ENCODE peak calls at places on chromosomes 12 and 14, in six cellular contexts. F, J, U, L, T and N are unnamed samples.

GRCh38 chr14:68174446-68174845 is 354.9 kb downstream of the RAD51B start:
- DNase-seq in F (no peak), J (no peak), U (no peak), L (no peak), T (no peak), N (no peak)

GRCh38 chr12:30626847-30627246 is 68.8 kb downstream of the IPO8 start:
- DNase-seq in F (no peak), J (no peak), U (no peak), L (no peak), T (no peak), N (no peak)

GRCh38 chr14:76919431-76919810 is 93.2 kb downstream of the LRRC74A start:
- DNase-seq in F (no peak), J (peak; percentile 22), U (peak; percentile 64), L (no peak), T (no peak), N (no peak)

GRCh38 chr12:53122961-53123468 is 19.7 kb downstream of the SOAT2 start:
- DNase-seq in F (no peak), J (no peak), U (peak; percentile 66), L (peak; percentile 13), T (no peak), N (no peak)

GRCh38 chr14:24605435-24606190 is 3.9 kb downstream of the GZMH start:
- DNase-seq in F (no peak), J (peak; percentile 42), U (no peak), L (peak; percentile 78), T (no peak), N (peak; percentile 70)

GRCh38 chr14:22570132-22570949 is 18.7 kb downstream of the DAD1 start:
- DNase-seq in F (peak; percentile 86), J (peak; percentile 64), U (no peak), L (peak; percentile 82), T (peak; percentile 68), N (peak; percentile 61)

GRCh38 chr14:70832536-70833305 is 23.4 kb upstream of the MAP3K9 start:
- DNase-seq in F (no peak), J (no peak), U (no peak), L (no peak), T (no peak), N (no peak)

GRCh38 chr12:132352896-132353800 is 23.8 kb upstream of the GALNT9 start:
- DNase-seq in F (no peak), J (no peak), U (no peak), L (no peak), T (no peak), N (no peak)

GRCh38 chr12:131389051-131390013 is 321.6 kb upstream of the SFSWAP start:
- DNase-seq in F (no peak), J (no peak), U (peak; percentile 39), L (no peak), T (no peak), N (no peak)

GRCh38 chr14:32618991-32619390 is 289.9 kb downstream of the AKAP6 start:
- DNase-seq in F (no peak), J (no peak), U (no peak), L (no peak), T (no peak), N (no peak)

GRCh38 chr14:97299661-97300060 is 502.5 kb downstream of the VRK1 start:
- DNase-seq in F (peak; percentile 8), J (no peak), U (no peak), L (no peak), T (no peak), N (no peak)

GRCh38 chr12:128951448-128951847 is 98.2 kb downstream of the GLT1D1 start:
- DNase-seq in F (no peak), J (no peak), U (no peak), L (no peak), T (no peak), N (no peak)

GRCh38 chr12:4086481-4086880 is 187.1 kb upstream of the CCND2 start:
- DNase-seq in F (no peak), J (no peak), U (no peak), L (no peak), T (no peak), N (no peak)

GRCh38 chr12:128872303-128872702 is 19.0 kb downstream of the GLT1D1 start:
- DNase-seq in F (no peak), J (no peak), U (no peak), L (no peak), T (no peak), N (no peak)

GRCh38 chr14:71198681-71199080 is 291.4 kb downstream of the PCNX1 start:
- DNase-seq in F (no peak), J (no peak), U (no peak), L (no peak), T (no peak), N (no peak)

GRCh38 chr12:63021126-63021525 is 86.2 kb upstream of the PPM1H start:
- DNase-seq in F (no peak), J (no peak), U (no peak), L (no peak), T (no peak), N (no peak)

GRCh38 chr12:48003226-48004038 is 844 bp downstream of the COL2A1 start:
- DNase-seq in F (peak; percentile 45), J (no peak), U (peak; percentile 70), L (peak; percentile 41), T (no peak), N (no peak)

GRCh38 chr12:56080556-56081138 is 682 bp downstream of the ERBB3 start:
- DNase-seq in F (peak; percentile 22), J (no peak), U (peak; percentile 42), L (no peak), T (peak; percentile 94), N (no peak)

GRCh38 chr12:42652048-42652447 is 62.5 kb upstream of the PRICKLE1 start:
- DNase-seq in F (no peak), J (peak; percentile 13), U (no peak), L (no peak), T (no peak), N (no peak)

GRCh38 chr14:61196792-61197191 is 84.3 kb downstream of the TMEM30B start:
- DNase-seq in F (peak; percentile 11), J (no peak), U (no peak), L (no peak), T (no peak), N (no peak)

GRCh38 chr12:111868676-111869588 is 26.9 kb downstream of the MAPKAPK5 start:
- DNase-seq in F (no peak), J (no peak), U (no peak), L (no peak), T (no peak), N (no peak)
- TF ChIP-seq CTCF in F (no peak), J (no peak), U (no peak), L (no peak), T (no peak), N (no peak)

GRCh38 chr14:33812181-33812580 is 138.7 kb downstream of the EGLN3 start:
- DNase-seq in F (no peak), J (no peak), U (no peak), L (no peak), T (no peak), N (no peak)

GRCh38 chr14:33812596-33812995 is 138.3 kb downstream of the EGLN3 start:
- DNase-seq in F (no peak), J (no peak), U (no peak), L (no peak), T (no peak), N (no peak)

GRCh38 chr14:33811731-33812130 is 139.1 kb downstream of the EGLN3 start:
- DNase-seq in F (no peak), J (no peak), U (no peak), L (no peak), T (no peak), N (no peak)

GRCh38 chr14:33810308-33810707 is 140.6 kb downstream of the EGLN3 start:
- DNase-seq in F (no peak), J (no peak), U (no peak), L (no peak), T (no peak), N (no peak)

DNA sequence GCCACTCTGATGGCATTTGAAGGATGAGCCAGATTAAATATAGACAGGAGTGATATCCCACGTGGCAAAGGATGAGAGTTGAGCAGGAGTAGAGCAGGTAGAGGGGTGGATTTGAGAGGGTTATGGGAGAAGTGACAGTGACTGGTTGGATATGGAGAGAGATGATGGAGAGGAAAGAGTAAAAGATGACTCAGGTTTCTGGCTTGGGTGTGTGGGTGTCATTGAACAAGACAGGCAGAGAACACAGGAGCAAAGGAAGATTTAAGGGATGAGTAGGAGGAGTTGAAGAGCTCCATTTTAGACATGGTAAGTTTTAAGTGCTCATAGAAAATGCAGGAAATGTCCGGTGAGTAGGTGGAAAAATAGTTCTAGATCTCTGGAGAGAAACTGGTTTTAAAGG is 136.9 kb downstream of the EGLN3 start:
- DNase-seq in F (no peak), J (no peak), U (no peak), L (no peak), T (no peak), N (no peak)
- TF ChIP-seq CTCF in F (no peak), J (no peak), U (no peak), L (no peak), T (no peak), N (no peak)

GRCh38 chr12:1628671-1629337 is at the start of gene WNT5B:
- DNase-seq in F (peak; percentile 55), J (no peak), U (peak; percentile 52), L (no peak), T (no peak), N (no peak)

GRCh38 chr12:1629338-1630080 is 478 bp downstream of the WNT5B start:
- DNase-seq in F (peak; percentile 38), J (no peak), U (peak; percentile 83), L (peak; percentile 64), T (peak; percentile 64), N (no peak)

GRCh38 chr12:1632702-1633101 is 3.7 kb downstream of the WNT5B start:
- DNase-seq in F (no peak), J (no peak), U (peak; percentile 31), L (no peak), T (peak; percentile 92), N (no peak)

GRCh38 chr12:1630827-1631591 is 2.0 kb downstream of the WNT5B start:
- DNase-seq in F (peak; percentile 60), J (no peak), U (peak; percentile 90), L (no peak), T (no peak), N (no peak)

GRCh38 chr12:1630081-1630826 is 1.2 kb downstream of the WNT5B start:
- DNase-seq in F (peak; percentile 47), J (no peak), U (peak; percentile 88), L (peak; percentile 64), T (peak; percentile 72), N (no peak)
- TF ChIP-seq CTCF in F (peak; percentile 6), J (no peak), U (no peak), L (no peak), T (peak; percentile 43), N (no peak)

GRCh38 chr14:50772361-50772760 is 58.6 kb downstream of the NIN start:
- DNase-seq in F (no peak), J (no peak), U (peak; percentile 90), L (no peak), T (no peak), N (no peak)
- TF ChIP-seq CTCF in F (no peak), J (no peak), U (no peak), L (no peak), T (no peak), N (no peak)